ENCODE peak calls at places on chromosomes 11 and 22, in seven cellular contexts. N, P, O, S, D, G and L are unnamed samples.
A peak's percentile ranks its signal among the peaks of the same experiment; 100 is the strongest.

GRCh38 chr11:10606536-10607208 is 38.2 kb upstream of the LYVE1 start:
- DNase-seq in N (no peak), P (no peak), O (peak; percentile 44), S (no peak), D (no peak), G (no peak), L (peak; percentile 59)

GRCh38 chr22:24695958-24696511 is 78.5 kb downstream of the PIWIL3 start:
- DNase-seq in N (peak; percentile 88), P (no peak), O (peak; percentile 35), S (no peak), D (peak; percentile 46), G (no peak), L (no peak)

GRCh38 chr22:25282671-25283561 is 63.5 kb downstream of the CRYBB2 start:
- DNase-seq in N (no peak), P (no peak), O (no peak), S (no peak), D (no peak), G (no peak), L (no peak)

GRCh38 chr11:123702137-123702536 is 39.3 kb downstream of the ZNF202 start:
- DNase-seq in N (no peak), P (no peak), O (peak; percentile 7), S (no peak), D (no peak), G (no peak), L (no peak)

GRCh38 chr11:14089690-14090462 is 127.4 kb downstream of the SPON1 start:
- DNase-seq in N (no peak), P (no peak), O (no peak), S (no peak), D (no peak), G (no peak), L (no peak)

GRCh38 chr11:116774661-116775060 is 1.9 kb upstream of the BUD13 start:
- DNase-seq in N (no peak), P (no peak), O (no peak), S (no peak), D (no peak), G (no peak), L (no peak)

GRCh38 chr11:130813638-130814037 is 102.6 kb downstream of the SNX19 start:
- DNase-seq in N (no peak), P (no peak), O (no peak), S (no peak), D (no peak), G (no peak), L (no peak)

GRCh38 chr11:76123243-76123642 is 83.1 kb downstream of the WNT11 start:
- DNase-seq in N (no peak), P (no peak), O (no peak), S (no peak), D (no peak), G (no peak), L (no peak)

GRCh38 chr11:30453705-30454104 is 130.8 kb downstream of the ARL14EP start:
- DNase-seq in N (no peak), P (no peak), O (no peak), S (no peak), D (no peak), G (no peak), L (no peak)

GRCh38 chr11:42802211-42802918 is 509.4 kb upstream of the API5 start:
- DNase-seq in N (no peak), P (no peak), O (no peak), S (no peak), D (no peak), G (no peak), L (no peak)

GRCh38 chr22:23777776-23778575 is 5.3 kb downstream of the MMP11 start:
- DNase-seq in N (no peak), P (no peak), O (no peak), S (no peak), D (peak; percentile 76), G (no peak), L (no peak)

GRCh38 chr11:47259178-47259977 is 1.6 kb downstream of the NR1H3 start:
- DNase-seq in N (no peak), P (no peak), O (no peak), S (no peak), D (no peak), G (peak; percentile 61), L (no peak)

GRCh38 chr22:21760640-21761039 is 25.0 kb upstream of the YPEL1 start:
- DNase-seq in N (no peak), P (peak; percentile 19), O (peak; percentile 76), S (no peak), D (no peak), G (no peak), L (peak; percentile 55)

GRCh38 chr22:44024288-44024908 is at the start of gene PARVB:
- DNase-seq in N (peak; percentile 70), P (no peak), O (no peak), S (no peak), D (peak; percentile 55), G (peak; percentile 80), L (no peak)

GRCh38 chr11:44573333-44573732 is 7.9 kb downstream of the CD82 start:
- DNase-seq in N (no peak), P (no peak), O (no peak), S (no peak), D (no peak), G (no peak), L (no peak)

GRCh38 chr11:975824-976223 is 50.2 kb downstream of the AP2A2 start:
- DNase-seq in N (no peak), P (no peak), O (peak; percentile 22), S (no peak), D (no peak), G (no peak), L (no peak)

GRCh38 chr22:19195796-19196731 is 17.5 kb upstream of the SLC25A1 start:
- DNase-seq in N (no peak), P (no peak), O (no peak), S (no peak), D (no peak), G (peak; percentile 54), L (no peak)

GRCh38 chr11:45233804-45234170 is 52.4 kb downstream of the SYT13 start:
- DNase-seq in N (no peak), P (no peak), O (no peak), S (no peak), D (no peak), G (no peak), L (no peak)

GRCh38 chr11:76984741-76985140 is 49.5 kb upstream of the B3GNT6 start:
- DNase-seq in N (no peak), P (no peak), O (no peak), S (no peak), D (no peak), G (no peak), L (no peak)

GRCh38 chr11:64864473-64865285 is 13.7 kb downstream of the EHD1 start:
- DNase-seq in N (no peak), P (no peak), O (peak; percentile 72), S (no peak), D (peak; percentile 75), G (peak; percentile 93), L (peak; percentile 90)

GRCh38 chr22:42683599-42684283 is 34.5 kb upstream of the CYB5R3 start:
- DNase-seq in N (no peak), P (no peak), O (no peak), S (no peak), D (peak; percentile 86), G (peak; percentile 90), L (no peak)

GRCh38 chr22:41501209-41501608 is 32.3 kb downstream of the ACO2 start:
- DNase-seq in N (no peak), P (no peak), O (no peak), S (no peak), D (no peak), G (no peak), L (no peak)
- H3K4me3 ChIP-seq in N (no peak overlapping the region), P (no peak overlapping the region), O (no peak overlapping the region), S (no peak overlapping the region), D (no peak overlapping the region), G (no peak overlapping the region), L (no peak overlapping the region)

DNA sequence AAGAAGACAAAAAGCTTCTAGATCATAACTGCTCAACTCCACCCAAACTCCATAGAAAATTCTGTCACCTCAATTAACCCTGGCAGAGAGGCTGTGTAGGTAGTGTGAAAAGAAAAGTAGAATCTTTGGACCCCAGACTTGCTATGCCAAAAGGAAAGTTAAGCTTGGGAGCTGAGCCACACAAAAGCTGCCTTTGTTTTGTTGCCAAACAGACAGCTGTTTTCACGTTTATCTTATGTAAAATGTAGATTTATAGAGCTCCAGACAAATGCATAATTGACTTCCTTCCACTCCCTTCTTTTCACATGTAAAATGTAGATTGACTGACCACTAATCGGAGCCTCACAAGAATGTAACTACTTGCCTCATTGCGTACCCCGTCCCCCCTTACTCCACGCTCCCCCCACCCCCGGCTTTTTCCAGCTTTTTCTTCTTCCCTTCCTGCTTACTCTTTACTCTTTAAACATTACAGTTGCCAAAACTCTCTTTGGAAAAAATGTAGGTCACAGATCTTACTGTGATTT is 2302.2 kb upstream of the RAG2 start:
- DNase-seq in N (no peak), P (no peak), O (no peak), S (no peak), D (no peak), G (no peak), L (no peak)
- H3K4me3 ChIP-seq in N (no peak overlapping the region), P (no peak overlapping the region), O (no peak overlapping the region), S (no peak overlapping the region), D (no peak overlapping the region), G (no peak overlapping the region), L (no peak overlapping the region)

DNA sequence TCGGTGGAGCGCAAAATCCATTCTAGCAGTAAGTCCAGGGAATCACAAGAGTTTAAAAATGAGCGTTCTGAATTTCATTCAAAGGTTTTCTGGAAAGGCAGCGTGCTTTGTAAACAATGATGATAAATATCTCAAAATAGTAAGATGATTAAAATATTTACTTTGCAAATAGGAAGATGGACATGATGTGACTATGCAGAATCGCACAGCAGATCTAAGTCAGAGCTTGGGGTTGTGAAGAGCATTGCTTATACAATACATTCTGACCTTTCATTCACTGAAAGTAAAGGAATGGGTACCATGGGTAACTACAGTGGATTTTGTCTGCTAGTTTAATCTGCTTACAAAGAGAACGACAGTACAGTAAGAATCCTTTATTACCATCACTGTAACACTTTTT is 77.5 kb downstream of the PPP6R3 start:
- DNase-seq in N (no peak), P (no peak), O (no peak), S (no peak), D (no peak), G (no peak), L (no peak)
- H3K4me3 ChIP-seq in N (no peak overlapping the region), P (no peak overlapping the region), O (no peak overlapping the region), S (no peak overlapping the region), D (no peak overlapping the region), G (no peak overlapping the region), L (no peak overlapping the region)

GRCh38 chr22:46369716-46370583 is 34.4 kb downstream of the TRMU start:
- DNase-seq in N (no peak), P (no peak), O (no peak), S (no peak), D (no peak), G (no peak), L (no peak)

GRCh38 chr22:46372686-46373085 is 37.2 kb downstream of the TRMU start:
- DNase-seq in N (no peak), P (no peak), O (no peak), S (no peak), D (no peak), G (no peak), L (no peak)

GRCh38 chr22:46371623-46372226 is 36.2 kb downstream of the TRMU start:
- DNase-seq in N (no peak), P (no peak), O (no peak), S (no peak), D (no peak), G (no peak), L (no peak)

GRCh38 chr22:46368871-46369715 is 33.6 kb downstream of the TRMU start:
- DNase-seq in N (no peak), P (no peak), O (no peak), S (no peak), D (no peak), G (no peak), L (no peak)

GRCh38 chr22:46370584-46371373 is 35.3 kb downstream of the TRMU start:
- DNase-seq in N (no peak), P (no peak), O (no peak), S (peak; percentile 20), D (no peak), G (no peak), L (no peak)
- H3K4me3 ChIP-seq in N (no peak overlapping the region), P (no peak overlapping the region), O (no peak overlapping the region), S (no peak overlapping the region), D (no peak overlapping the region), G (no peak overlapping the region), L (no peak overlapping the region)